ENCODE peak calls at places on chromosome 21, in six cellular contexts. K is activated CD4-positive, CD25-positive, alpha-beta regulatory T cell treated with anti-CD3 and anti-CD28 coated beads, Interleukin-2, amount 50 U/mL, for 72 hours; P is activated CD8-positive, alpha-beta T cell treated with anti-CD3 and anti-CD28 coated beads for 36 hours; C is stimulated activated CD4-positive, alpha-beta T cell treated with anti-CD3 and anti-CD28 coated beads, Interleukin-2, amount 100 ng/mL, for 24 hours; N is activated CD8-positive, alpha-beta memory T cell treated with anti-CD3 and anti-CD28 coated beads for 48 hours; M is glutamatergic neuron. B is an unnamed sample.

GRCh38 chr21:38675450-38675849 is 130.3 kb upstream of the ETS2 start:
- DNase-seq in N (no peak), P (no peak), C (no peak), M (no peak), K (no peak), B (no peak)

GRCh38 chr21:38789275-38789674 is 16.5 kb upstream of the ETS2 start:
- DNase-seq in K (no peak), M (no peak), C (no peak), N (no peak), P (no peak), B (no peak)

GRCh38 chr21:33290441-33290840 is 24.3 kb downstream of the IL10RB start:
- DNase-seq in P (no peak), M (no peak), C (no peak), K (no peak), N (no peak), B (no peak)

GRCh38 chr21:43331962-43332458 is 94.9 kb downstream of the SIK1 start:
- DNase-seq in K (no peak), M (no peak), N (no peak), C (no peak), P (no peak), B (no peak)

GRCh38 chr21:32455548-32455947 is 43.0 kb downstream of the EVA1C start:
- DNase-seq in K (no peak), P (no peak), C (no peak), M (no peak), N (no peak), B (no peak)

GRCh38 chr21:16315223-16315622 is 585.4 kb downstream of the USP25 start:
- DNase-seq in C (no peak), N (no peak), P (no peak), M (no peak), K (no peak), B (no peak)

GRCh38 chr21:39132248-39132647 is 51.0 kb downstream of the PSMG1 start:
- DNase-seq in N (no peak), M (no peak), K (no peak), P (no peak), C (no peak), B (no peak)

GRCh38 chr21:41429925-41430491 is 4.0 kb downstream of the MX1 start:
- DNase-seq in M (no peak), N (no peak), C (no peak), K (no peak), P (no peak), B (no peak)

GRCh38 chr21:18529253-18529652 is 125.7 kb upstream of the TMPRSS15 start:
- DNase-seq in M (no peak), C (no peak), K (no peak), P (no peak), N (no peak), B (no peak)

GRCh38 chr21:23016617-23017016 is 2018.4 kb downstream of the NCAM2 start:
- DNase-seq in N (no peak), C (no peak), M (peak; percentile 26), K (no peak), P (no peak), B (peak; percentile 35)

GRCh38 chr21:15823486-15824150 is 93.8 kb downstream of the USP25 start:
- DNase-seq in P (peak; percentile 26), M (no peak), N (no peak), K (no peak), C (no peak), B (no peak)